ENCODE peak calls at places on chromosomes 16 and 17, in four cellular contexts. One of them, this sample, is unnamed.

GRCh38 chr17:7745748-7746470 is 28.4 kb downstream of the DNAH2 start:
- DNase-seq in astrocyte of the cerebellum: peak
- DNase-seq in AG10803: peak
- DNase-seq in H9: no peak
- DNase-seq in this sample: peak

GRCh38 chr17:75261336-75262111 is at the start of the genes GGA3 and MRPS7:
- DNase-seq in AG10803: peak
- DNase-seq in H9: peak
- DNase-seq in astrocyte of the cerebellum: peak
- DNase-seq in this sample: peak

GRCh38 chr17:431494-431893 is 78.9 kb upstream of the RPH3AL start:
- DNase-seq in astrocyte of the cerebellum: no peak
- DNase-seq in AG10803: no peak
- DNase-seq in H9: no peak
- DNase-seq in this sample: no peak

GRCh38 chr17:72077326-72077960 is 43.4 kb upstream of the SOX9 start:
- DNase-seq in H9: no peak
- DNase-seq in astrocyte of the cerebellum: no peak
- DNase-seq in AG10803: no peak
- DNase-seq in this sample: no peak

GRCh38 chr16:1127101-1127500 is 25.8 kb upstream of the CACNA1H start:
- DNase-seq in astrocyte of the cerebellum: no peak
- DNase-seq in AG10803: no peak
- DNase-seq in H9: no peak
- DNase-seq in this sample: no peak

GRCh38 chr17:77555741-77556291 is 402.7 kb upstream of the TNRC6C start:
- DNase-seq in AG10803: no peak
- DNase-seq in astrocyte of the cerebellum: peak
- DNase-seq in H9: no peak
- DNase-seq in this sample: no peak

GRCh38 chr16:84598391-84598750 is 19.5 kb downstream of the COTL1 start:
- DNase-seq in H9: no peak
- DNase-seq in AG10803: no peak
- DNase-seq in astrocyte of the cerebellum: no peak
- DNase-seq in this sample: no peak

GRCh38 chr16:20923876-20924275 is 23.3 kb downstream of the LYRM1 start:
- DNase-seq in astrocyte of the cerebellum: no peak
- DNase-seq in H9: no peak
- DNase-seq in AG10803: no peak
- DNase-seq in this sample: no peak

GRCh38 chr17:4006745-4007211 is 42.5 kb upstream of the ATP2A3 start:
- DNase-seq in AG10803: no peak
- DNase-seq in H9: no peak
- DNase-seq in astrocyte of the cerebellum: no peak
- DNase-seq in this sample: no peak

GRCh38 chr17:47423406-47424295 is 99.9 kb downstream of the EFCAB13 start:
- DNase-seq in AG10803: no peak
- DNase-seq in astrocyte of the cerebellum: no peak
- DNase-seq in H9: peak
- DNase-seq in this sample: no peak

GRCh38 chr16:65069090-65069489 is 52.8 kb downstream of the CDH11 start:
- DNase-seq in H9: no peak
- DNase-seq in AG10803: peak
- DNase-seq in astrocyte of the cerebellum: peak
- DNase-seq in this sample: peak

GRCh38 chr17:37768438-37768837 is 23.6 kb upstream of the HNF1B start:
- DNase-seq in H9: no peak
- DNase-seq in astrocyte of the cerebellum: no peak
- DNase-seq in AG10803: no peak
- DNase-seq in this sample: no peak

GRCh38 chr16:346587-346986 is 5.9 kb downstream of the AXIN1 start:
- DNase-seq in AG10803: no peak
- DNase-seq in H9: no peak
- DNase-seq in astrocyte of the cerebellum: no peak
- DNase-seq in this sample: no peak

GRCh38 chr17:70021726-70022125 is 53.3 kb upstream of the KCNJ16 start:
- DNase-seq in astrocyte of the cerebellum: no peak
- DNase-seq in AG10803: no peak
- DNase-seq in H9: no peak
- DNase-seq in this sample: no peak

GRCh38 chr17:4604111-4604644 is 19.8 kb downstream of the SMTNL2 start:
- DNase-seq in AG10803: peak
- DNase-seq in H9: no peak
- DNase-seq in astrocyte of the cerebellum: peak
- DNase-seq in this sample: no peak

GRCh38 chr17:78868391-78868790 is 27.8 kb upstream of the USP36 start:
- DNase-seq in AG10803: peak
- DNase-seq in astrocyte of the cerebellum: no peak
- DNase-seq in H9: no peak
- DNase-seq in this sample: peak

GRCh38 chr16:56632160-56632847 is at the start of gene MT1M:
- DNase-seq in H9: no peak
- DNase-seq in astrocyte of the cerebellum: no peak
- DNase-seq in AG10803: no peak
- DNase-seq in this sample: no peak

GRCh38 chr16:66427871-66428681 is 981 bp downstream of the BEAN1 start:
- DNase-seq in AG10803: no peak
- DNase-seq in H9: no peak
- DNase-seq in astrocyte of the cerebellum: no peak
- DNase-seq in this sample: no peak

GRCh38 chr16:20300312-20301097 is 26.8 kb downstream of the GP2 start:
- DNase-seq in H9: peak
- DNase-seq in astrocyte of the cerebellum: peak
- DNase-seq in AG10803: peak
- DNase-seq in this sample: no peak

GRCh38 chr17:70499067-70499786 is 329.9 kb downstream of the KCNJ2 start:
- DNase-seq in AG10803: no peak
- DNase-seq in astrocyte of the cerebellum: no peak
- DNase-seq in H9: no peak
- DNase-seq in this sample: no peak

GRCh38 chr17:64355536-64356303 is 34.9 kb downstream of the PECAM1 start:
- DNase-seq in AG10803: peak
- DNase-seq in astrocyte of the cerebellum: no peak
- DNase-seq in H9: no peak
- DNase-seq in this sample: no peak

GRCh38 chr16:2288701-2289100 is 20.8 kb upstream of the RNPS1 start:
- DNase-seq in H9: peak
- DNase-seq in AG10803: no peak
- DNase-seq in astrocyte of the cerebellum: no peak
- DNase-seq in this sample: no peak

GRCh38 chr16:89185062-89185751 is 13.7 kb downstream of the CDH15 start:
- DNase-seq in astrocyte of the cerebellum: no peak
- DNase-seq in H9: no peak
- DNase-seq in AG10803: no peak
- DNase-seq in this sample: no peak

GRCh38 chr16:53899471-53899870 is 195.5 kb downstream of the FTO start:
- DNase-seq in H9: no peak
- DNase-seq in AG10803: no peak
- DNase-seq in astrocyte of the cerebellum: no peak
- DNase-seq in this sample: no peak

GRCh38 chr17:43467981-43468541 is 15.7 kb upstream of the DHX8 start:
- DNase-seq in H9: no peak
- DNase-seq in astrocyte of the cerebellum: peak
- DNase-seq in AG10803: peak
- DNase-seq in this sample: peak

GRCh38 chr16:30369091-30369937 is 980 bp downstream of the TBC1D10B start:
- DNase-seq in astrocyte of the cerebellum: no peak
- DNase-seq in H9: no peak
- DNase-seq in AG10803: no peak
- DNase-seq in this sample: no peak

GRCh38 chr16:75304521-75305363 is 53.3 kb upstream of the BCAR1 start:
- DNase-seq in H9: no peak
- DNase-seq in astrocyte of the cerebellum: peak
- DNase-seq in AG10803: peak
- DNase-seq in this sample: peak

GRCh38 chr16:31134091-31134571 is 1.4 kb downstream of the PRSS8 start:
- DNase-seq in astrocyte of the cerebellum: no peak
- DNase-seq in AG10803: no peak
- DNase-seq in H9: no peak
- DNase-seq in this sample: no peak

GRCh38 chr16:49462356-49462988 is 88.9 kb downstream of the C16orf78 start:
- DNase-seq in AG10803: no peak
- DNase-seq in H9: peak
- DNase-seq in astrocyte of the cerebellum: no peak
- DNase-seq in this sample: no peak

GRCh38 chr16:2507052-2507678 is 6.6 kb upstream of the ATP6V0C start:
- DNase-seq in H9: no peak
- DNase-seq in AG10803: no peak
- DNase-seq in astrocyte of the cerebellum: no peak
- DNase-seq in this sample: no peak

GRCh38 chr17:50356418-50356817 is 10.5 kb downstream of the XYLT2 start:
- DNase-seq in AG10803: no peak
- DNase-seq in H9: no peak
- DNase-seq in astrocyte of the cerebellum: no peak
- DNase-seq in this sample: no peak

GRCh38 chr16:10744370-10745030 is 858 bp downstream of the NUBP1 start:
- DNase-seq in H9: no peak
- DNase-seq in astrocyte of the cerebellum: no peak
- DNase-seq in AG10803: peak
- DNase-seq in this sample: peak

GRCh38 chr17:39553326-39553945 is 54.3 kb downstream of the NEUROD2 start:
- DNase-seq in AG10803: peak
- DNase-seq in H9: no peak
- DNase-seq in astrocyte of the cerebellum: no peak
- DNase-seq in this sample: no peak

GRCh38 chr17:39069114-39069756 is 82.2 kb downstream of the PLXDC1 start:
- DNase-seq in astrocyte of the cerebellum: no peak
- DNase-seq in H9: peak
- DNase-seq in AG10803: peak
- DNase-seq in this sample: no peak

GRCh38 chr17:29344201-29344856 is 45.8 kb upstream of the TAOK1 start:
- DNase-seq in H9: no peak
- DNase-seq in AG10803: no peak
- DNase-seq in astrocyte of the cerebellum: no peak
- DNase-seq in this sample: no peak

GRCh38 chr16:2467301-2468141 is 3.6 kb upstream of the NTN3 start:
- DNase-seq in astrocyte of the cerebellum: peak
- DNase-seq in AG10803: peak
- DNase-seq in H9: peak
- DNase-seq in this sample: no peak

DNA sequence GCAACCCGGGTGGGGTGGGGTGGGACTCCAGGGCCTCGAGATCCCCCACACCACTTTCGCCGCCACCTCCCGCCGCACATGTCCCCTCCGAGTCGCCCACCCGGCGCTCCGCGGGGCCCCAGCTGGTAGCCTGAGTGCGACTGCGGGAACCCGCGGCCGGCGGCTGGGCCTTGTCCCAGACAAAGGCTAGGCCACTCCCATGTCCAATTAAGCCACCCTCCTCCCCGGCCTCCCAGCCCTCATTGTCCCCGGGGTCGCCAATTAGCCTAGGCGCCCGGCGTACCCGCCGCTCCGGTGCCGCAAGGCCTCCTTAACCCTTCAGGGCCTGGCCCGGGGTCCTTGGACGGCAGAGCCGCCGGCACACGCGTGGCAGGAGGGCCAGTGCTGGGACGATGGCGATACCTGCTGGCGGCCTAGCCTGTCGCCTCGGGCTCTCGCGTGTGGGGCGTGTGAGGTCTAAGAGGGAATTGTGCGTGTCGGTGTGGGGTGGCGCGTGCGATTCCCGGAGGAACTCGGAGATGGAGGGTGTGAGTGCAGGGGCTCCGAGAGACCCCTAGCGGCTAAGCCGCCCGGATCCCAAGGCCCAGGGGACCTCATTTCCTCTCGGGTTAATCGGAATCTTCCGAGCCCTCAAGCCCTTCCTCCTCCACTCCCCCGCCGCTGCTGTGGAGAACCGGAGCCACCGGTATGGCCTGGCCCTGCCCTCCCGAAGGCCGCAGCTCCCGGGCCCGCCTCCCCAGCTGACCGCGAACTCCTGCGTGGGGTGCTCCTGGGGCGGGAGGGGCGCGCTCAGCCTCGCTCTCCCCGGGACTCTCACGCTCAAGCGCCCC is 11.7 kb downstream of the TBX2 start:
- DNase-seq in AG10803: peak
- DNase-seq in astrocyte of the cerebellum: no peak
- DNase-seq in H9: peak
- DNase-seq in this sample: no peak
- TF ChIP-seq CTCF in AG10803: peak
- TF ChIP-seq CTCF in astrocyte of the cerebellum: peak
- TF ChIP-seq CTCF in H9: peak
- TF ChIP-seq CTCF in this sample: peak

DNA sequence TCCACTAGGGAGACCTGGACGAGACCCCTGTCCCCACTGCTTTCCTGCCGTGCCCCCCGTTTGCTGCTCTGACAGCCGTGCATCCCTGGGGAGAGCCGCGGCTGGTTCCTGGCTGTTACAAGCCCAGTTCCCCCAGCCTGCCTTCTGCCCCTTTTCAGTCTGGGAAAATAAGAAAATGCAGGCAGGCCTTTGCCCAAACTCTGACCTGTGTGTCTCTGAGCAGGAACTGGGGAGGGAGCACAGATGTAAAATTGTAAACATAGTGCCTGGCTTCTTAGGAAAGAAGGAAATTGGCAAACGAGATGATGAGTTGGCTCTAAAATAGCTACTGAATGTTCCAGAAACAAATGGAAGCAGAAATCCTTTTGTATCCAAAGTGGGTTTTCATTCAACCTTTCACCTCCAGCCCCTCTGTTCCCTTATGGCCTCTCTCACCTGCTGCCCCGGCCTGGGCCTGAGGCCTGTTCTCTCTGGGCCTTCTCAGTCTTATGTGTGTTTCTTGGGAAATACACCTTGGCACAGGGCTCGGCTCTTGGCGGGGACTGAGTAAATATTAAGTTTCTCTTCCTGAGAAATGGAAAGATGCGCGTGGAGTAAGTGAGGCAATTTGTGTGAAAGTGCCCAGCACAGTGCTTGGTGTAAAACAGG is 67.1 kb downstream of the OR1D5 start:
- DNase-seq in AG10803: peak
- DNase-seq in astrocyte of the cerebellum: no peak
- DNase-seq in H9: no peak
- DNase-seq in this sample: no peak
- TF ChIP-seq CTCF in AG10803: no peak
- TF ChIP-seq CTCF in astrocyte of the cerebellum: no peak
- TF ChIP-seq CTCF in H9: no peak
- TF ChIP-seq CTCF in this sample: no peak

GRCh38 chr16:77748426-77748825 is 26.1 kb downstream of the NUDT7 start:
- DNase-seq in H9: no peak
- DNase-seq in AG10803: no peak
- DNase-seq in astrocyte of the cerebellum: no peak
- DNase-seq in this sample: no peak
- TF ChIP-seq CTCF in H9: no peak
- TF ChIP-seq CTCF in AG10803: no peak
- TF ChIP-seq CTCF in astrocyte of the cerebellum: no peak
- TF ChIP-seq CTCF in this sample: no peak

GRCh38 chr17:42438600-42439567 is 15.8 kb upstream of the CAVIN1 start:
- DNase-seq in astrocyte of the cerebellum: no peak
- DNase-seq in AG10803: peak
- DNase-seq in H9: peak
- DNase-seq in this sample: no peak
- TF ChIP-seq CTCF in astrocyte of the cerebellum: peak
- TF ChIP-seq CTCF in AG10803: peak
- TF ChIP-seq CTCF in H9: peak
- TF ChIP-seq CTCF in this sample: peak

GRCh38 chr16:27238016-27238587 is 30.5 kb downstream of the NSMCE1 start:
- DNase-seq in AG10803: no peak
- DNase-seq in H9: no peak
- DNase-seq in astrocyte of the cerebellum: no peak
- DNase-seq in this sample: no peak
- TF ChIP-seq CTCF in AG10803: no peak
- TF ChIP-seq CTCF in H9: no peak
- TF ChIP-seq CTCF in astrocyte of the cerebellum: no peak
- TF ChIP-seq CTCF in this sample: no peak

This sample was measured in BJ.